ENCODE peak calls at places on chromosomes 3 and 15, in four cellular contexts. Q is fibroblast of mammary gland, R is tibial nerve, G is AG09319. T is an unnamed sample.

GRCh38 chr15:66133247-66133646 is 120.3 kb downstream of the MEGF11 start:
- DNase-seq in Q (no peak), R (no peak), G (no peak), T (no peak)

GRCh38 chr3:127277591-127277990 is 10.3 kb downstream of the PRR20G start:
- DNase-seq in Q (no peak), R (no peak), G (no peak), T (no peak)

GRCh38 chr3:133836497-133837158 is 31.0 kb downstream of the SRPRB start:
- DNase-seq in Q (no peak), R (no peak), G (no peak), T (no peak)

GRCh38 chr3:165339753-165340152 is 143.6 kb upstream of the SLITRK3 start:
- DNase-seq in Q (peak; percentile 28), R (no peak), G (no peak), T (no peak)

GRCh38 chr15:76346666-76347506 is 10.3 kb downstream of the ISL2 start:
- DNase-seq in Q (no peak), R (no peak), G (no peak), T (peak; percentile 47)

GRCh38 chr15:73934281-73934680 is 8.0 kb downstream of the LOXL1 start:
- DNase-seq in Q (no peak), R (no peak), G (no peak), T (no peak)

GRCh38 chr3:16477054-16477453 is 36.4 kb downstream of the RFTN1 start:
- DNase-seq in Q (peak; percentile 72), R (no peak), G (no peak), T (no peak)

GRCh38 chr3:118884748-118885206 is 149.9 kb downstream of the IGSF11 start:
- DNase-seq in Q (peak; percentile 41), R (peak; percentile 84), G (peak; percentile 5), T (peak; percentile 50)

GRCh38 chr3:51471775-51472652 is 27.8 kb downstream of the DCAF1 start:
- DNase-seq in Q (no peak), R (no peak), G (no peak), T (no peak)

GRCh38 chr3:29525254-29525881 is 244.5 kb downstream of the RBMS3 start:
- DNase-seq in Q (peak; percentile 67), R (peak; percentile 81), G (peak; percentile 66), T (no peak)

GRCh38 chr3:122728756-122729514 is 48.3 kb downstream of the PARP14 start:
- DNase-seq in Q (no peak), R (no peak), G (no peak), T (no peak)

GRCh38 chr3:69012111-69012835 is 1.2 kb downstream of the EOGT start:
- DNase-seq in Q (peak; percentile 72), R (no peak), G (peak; percentile 87), T (no peak)

GRCh38 chr15:68364028-68364659 is 67.8 kb downstream of the ITGA11 start:
- DNase-seq in Q (no peak), R (no peak), G (no peak), T (no peak)

GRCh38 chr3:106251160-106251892 is 382.5 kb upstream of the CBLB start:
- DNase-seq in Q (peak; percentile 11), R (no peak), G (no peak), T (no peak)

GRCh38 chr3:193060738-193061137 is 143.1 kb upstream of the MB21D2 start:
- DNase-seq in Q (no peak), R (no peak), G (no peak), T (no peak)

GRCh38 chr3:55697177-55697865 is 210.2 kb upstream of the WNT5A start:
- DNase-seq in Q (no peak), R (no peak), G (no peak), T (no peak)

GRCh38 chr3:66931699-66932098 is 66.4 kb upstream of the KBTBD8 start:
- DNase-seq in Q (no peak), R (no peak), G (no peak), T (no peak)

GRCh38 chr15:66982250-66982649 is 83.2 kb upstream of the SMAD3 start:
- DNase-seq in Q (no peak), R (no peak), G (no peak), T (no peak)

GRCh38 chr15:100241572-100242479 is 99.9 kb downstream of the ADAMTS17 start:
- DNase-seq in Q (peak; percentile 50), R (peak; percentile 57), G (peak; percentile 77), T (no peak)

GRCh38 chr3:73080201-73080966 is 18.9 kb downstream of the EBLN2 start:
- DNase-seq in Q (no peak), R (no peak), G (no peak), T (no peak)

GRCh38 chr3:61985020-61985419 is 388.3 kb downstream of the FEZF2 start:
- DNase-seq in Q (peak; percentile 67), R (no peak), G (no peak), T (no peak)

DNA sequence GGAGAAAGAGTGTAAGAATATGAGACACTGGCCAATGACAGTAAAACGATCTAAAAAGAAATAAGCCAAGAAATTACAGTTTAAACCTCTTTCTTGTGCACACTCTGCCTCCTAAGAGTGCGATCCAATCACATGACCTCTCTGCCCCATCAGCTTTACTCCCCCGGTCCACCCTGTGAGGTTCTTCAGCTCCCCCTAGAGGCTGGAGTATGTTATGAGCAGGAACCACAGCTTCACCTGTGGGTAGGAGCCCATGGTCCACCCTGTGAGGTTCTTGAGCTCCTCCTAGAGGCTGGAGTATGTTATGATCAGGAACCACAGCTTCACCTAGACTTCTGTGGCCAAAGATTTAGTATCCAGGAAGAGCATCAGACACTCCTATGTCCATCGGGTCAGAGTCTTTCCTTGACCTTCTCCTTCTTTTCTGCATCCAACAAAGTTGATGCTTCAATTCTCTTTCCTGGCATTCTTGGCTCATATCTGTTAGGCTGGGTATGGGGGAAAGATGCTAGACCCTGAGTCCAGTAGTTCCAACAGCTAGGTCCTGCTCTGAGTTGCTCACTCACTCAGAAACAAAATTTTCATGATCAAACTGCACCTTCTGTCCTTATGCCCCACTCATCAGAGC is 164.0 kb downstream of the MINAR1 start:
- DNase-seq in Q (peak; percentile 88), R (no peak), G (peak; percentile 22), T (no peak)
- TF ChIP-seq CTCF in Q (peak; percentile 99), R (peak; percentile 14), G (peak; percentile 79), T (peak; percentile 54)

GRCh38 chr3:136547293-136547692 is 204.9 kb downstream of the STAG1 start:
- DNase-seq in Q (peak; percentile 26), R (no peak), G (no peak), T (no peak)

GRCh38 chr3:136546718-136547117 is 205.5 kb downstream of the STAG1 start:
- DNase-seq in Q (peak; percentile 30), R (no peak), G (no peak), T (no peak)

GRCh38 chr3:136543385-136543784 is 208.8 kb downstream of the STAG1 start:
- DNase-seq in Q (peak; percentile 37), R (no peak), G (no peak), T (no peak)

GRCh38 chr3:136544532-136544931 is 207.6 kb downstream of the STAG1 start:
- DNase-seq in Q (peak; percentile 31), R (no peak), G (no peak), T (no peak)

DNA sequence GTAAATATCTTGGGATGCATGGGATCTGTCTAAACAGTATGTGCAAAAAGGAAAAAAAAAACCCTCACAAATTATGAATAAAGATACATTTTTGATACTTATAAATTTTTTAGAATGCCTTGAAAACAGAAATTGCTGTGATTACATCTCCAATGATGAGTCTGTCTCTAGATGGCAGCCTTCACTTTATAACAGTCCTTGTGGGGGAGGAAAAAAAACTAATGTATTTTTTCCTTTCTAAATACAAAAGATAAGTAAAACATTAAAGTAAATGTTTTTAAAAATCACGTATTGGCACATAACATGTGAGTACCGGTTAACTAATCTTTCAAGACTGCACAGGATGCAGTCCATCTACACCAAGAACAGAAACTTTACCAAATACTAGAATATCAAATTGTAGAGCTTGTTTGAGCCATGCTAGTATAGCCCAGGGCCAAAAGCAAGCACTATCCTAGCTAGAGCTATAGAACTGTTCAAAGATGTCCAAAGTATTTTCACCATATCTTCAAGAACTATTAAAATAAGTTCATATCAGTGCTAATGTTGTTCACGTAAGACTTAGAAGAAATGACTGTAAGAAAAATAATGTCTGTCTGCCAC is 206.4 kb downstream of the STAG1 start:
- DNase-seq in Q (peak; percentile 36), R (no peak), G (no peak), T (no peak)
- TF ChIP-seq CTCF in Q (peak; percentile 33), R (peak; percentile 11), G (peak; percentile 28), T (no peak)

DNA sequence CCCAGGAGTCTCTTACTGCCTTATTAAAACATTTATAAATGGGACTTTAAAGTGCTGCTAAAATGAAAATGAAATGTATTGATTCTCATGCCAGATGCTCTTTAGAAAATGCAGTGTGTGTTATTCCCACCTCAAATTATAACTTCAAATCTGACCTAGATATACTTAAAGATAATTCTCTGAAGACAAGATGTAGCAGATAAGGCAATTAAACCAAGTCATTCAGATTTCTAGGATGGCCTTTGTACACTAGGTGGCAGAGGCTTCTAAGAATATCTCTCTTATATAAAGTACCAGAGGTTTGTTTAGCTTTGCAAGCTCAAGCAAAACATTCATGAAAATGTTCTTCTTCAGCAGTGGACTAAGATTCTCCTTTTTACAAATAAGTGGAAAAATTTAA is 26.9 kb upstream of the GOLGA8B start:
- DNase-seq in Q (peak; percentile 30), R (no peak), G (no peak), T (no peak)
- TF ChIP-seq CTCF in Q (peak; percentile 48), R (no peak), G (peak; percentile 24), T (no peak)

DNA sequence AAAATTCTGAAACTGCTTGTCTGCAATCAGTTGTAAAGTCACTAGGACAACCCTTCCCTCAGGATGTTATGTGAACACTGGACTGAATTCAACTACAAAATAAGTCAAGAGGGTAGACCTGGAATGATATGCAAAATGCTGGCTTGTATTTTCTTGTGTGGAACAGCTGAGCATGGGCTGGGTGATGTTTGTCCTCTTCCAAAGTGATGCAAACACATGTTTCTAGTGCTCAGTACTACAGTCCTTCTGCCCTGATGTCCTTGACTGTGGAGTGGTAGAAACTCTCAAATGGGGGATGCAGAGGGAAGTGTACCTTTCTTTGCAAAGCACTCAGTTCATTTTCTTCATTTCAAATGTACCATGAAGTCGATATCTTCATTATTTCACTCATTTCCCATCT is 258.6 kb downstream of the THSD4 start:
- DNase-seq in Q (no peak), R (no peak), G (no peak), T (no peak)
- TF ChIP-seq CTCF in Q (no peak), R (no peak), G (no peak), T (no peak)

GRCh38 chr3:19216669-19217337 is 68.5 kb downstream of the KCNH8 start:
- DNase-seq in Q (no peak), R (peak; percentile 75), G (no peak), T (no peak)

GRCh38 chr3:19215427-19215826 is 67.1 kb downstream of the KCNH8 start:
- DNase-seq in Q (no peak), R (no peak), G (no peak), T (no peak)

GRCh38 chr3:19213608-19214220 is 65.4 kb downstream of the KCNH8 start:
- DNase-seq in Q (no peak), R (no peak), G (no peak), T (no peak)
- TF ChIP-seq CTCF in Q (no peak), R (no peak), G (no peak), T (no peak)

DNA sequence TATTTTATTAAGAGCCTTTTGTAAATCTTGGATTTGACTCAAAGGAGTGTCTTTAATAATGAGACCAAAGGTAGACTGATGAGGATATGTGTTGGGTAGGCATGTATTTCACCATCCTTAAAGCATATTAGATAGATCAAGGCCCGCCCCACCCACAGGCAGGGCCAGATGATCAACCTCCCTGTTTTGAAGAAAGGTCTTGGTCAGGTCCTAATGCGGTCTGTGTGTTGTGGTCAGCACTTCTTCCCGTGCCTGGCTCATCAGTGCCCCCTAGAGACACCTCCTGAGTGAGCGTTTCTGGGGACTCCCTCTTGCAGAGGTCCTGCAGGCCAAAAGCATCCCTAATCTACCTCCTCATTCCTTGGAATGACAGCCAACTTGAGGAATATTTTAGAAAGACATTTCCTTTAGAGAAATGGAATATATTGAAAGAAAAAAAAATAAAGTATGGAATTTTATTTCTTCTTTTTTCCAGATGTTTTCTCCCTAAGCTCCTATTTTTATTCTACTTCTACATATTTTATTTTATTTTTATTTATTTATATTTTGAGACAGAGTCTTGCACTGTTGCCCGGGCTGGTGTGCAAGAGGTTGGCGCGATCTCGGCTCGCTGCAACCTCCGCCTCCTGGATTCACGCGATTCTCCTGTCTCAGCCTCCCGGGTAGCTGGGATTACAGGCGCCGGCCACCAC is 6.0 kb downstream of the TM4SF4 start:
- DNase-seq in Q (peak; percentile 91), R (peak; percentile 91), G (peak; percentile 53), T (no peak)
- TF ChIP-seq CTCF in Q (peak; percentile 99), R (peak; percentile 86), G (peak; percentile 88), T (peak; percentile 52)